ENCODE peak calls at places on chromosomes 7 and 10, in six cellular contexts. I, X, N, A, Z and B are unnamed samples.

GRCh38 chr7:107564553-107565298 is 955 bp downstream of the DUS4L start:
- DNase-seq in I (no peak), X (peak; percentile 2), N (peak; percentile 18), A (peak; percentile 32), Z (no peak), B (peak; percentile 60)

GRCh38 chr7:93629291-93629801 is 54.8 kb upstream of the CALCR start:
- DNase-seq in I (no peak), X (no peak), N (no peak), A (no peak), Z (no peak), B (no peak)

GRCh38 chr10:130128922-130129321 is 7.3 kb upstream of the GLRX3 start:
- DNase-seq in I (no peak), X (peak; percentile 18), N (no peak), A (no peak), Z (no peak), B (no peak)

GRCh38 chr10:101079874-101080273 is 18.1 kb downstream of the KAZALD1 start:
- DNase-seq in I (no peak), X (no peak), N (no peak), A (no peak), Z (peak; percentile 82), B (no peak)

GRCh38 chr10:96252730-96253129 is 18.6 kb downstream of the BLNK start:
- DNase-seq in I (no peak), X (no peak), N (no peak), A (no peak), Z (no peak), B (no peak)

GRCh38 chr7:22782616-22783232 is 39.9 kb downstream of the TOMM7 start:
- DNase-seq in I (peak; percentile 65), X (peak; percentile 76), N (peak; percentile 61), A (peak; percentile 48), Z (peak; percentile 76), B (no peak)

GRCh38 chr10:86667421-86668181 is 710 bp upstream of the LDB3 start:
- DNase-seq in I (no peak), X (no peak), N (no peak), A (no peak), Z (no peak), B (no peak)

GRCh38 chr7:18393465-18394118 is 102.0 kb upstream of the HDAC9 start:
- DNase-seq in I (no peak), X (no peak), N (no peak), A (no peak), Z (no peak), B (no peak)

GRCh38 chr7:116674508-116675173 is 2.6 kb downstream of the MET start:
- DNase-seq in I (no peak), X (peak; percentile 15), N (no peak), A (no peak), Z (no peak), B (no peak)

GRCh38 chr10:62231371-62231770 is 37.3 kb downstream of the RTKN2 start:
- DNase-seq in I (no peak), X (no peak), N (peak; percentile 57), A (no peak), Z (no peak), B (no peak)

GRCh38 chr10:1036341-1036791 is 10.7 kb upstream of the IDI2 start:
- DNase-seq in I (no peak), X (no peak), N (peak; percentile 35), A (no peak), Z (no peak), B (peak; percentile 96)

GRCh38 chr7:104208421-104208780 is 588 bp upstream of the ORC5 start:
- DNase-seq in I (no peak), X (no peak), N (no peak), A (no peak), Z (no peak), B (no peak)

GRCh38 chr10:123945506-123945905 is 53.9 kb upstream of the CPXM2 start:
- DNase-seq in I (no peak), X (no peak), N (peak; percentile 35), A (peak; percentile 63), Z (no peak), B (no peak)

GRCh38 chr7:1706381-1706720 is 36.3 kb downstream of the ELFN1 start:
- DNase-seq in I (no peak), X (no peak), N (no peak), A (no peak), Z (no peak), B (no peak)

GRCh38 chr10:106185991-106186390 is 978.5 kb downstream of the SORCS1 start:
- DNase-seq in I (no peak), X (no peak), N (no peak), A (no peak), Z (no peak), B (no peak)

GRCh38 chr7:1940402-1940786 is 270.3 kb downstream of the ELFN1 start:
- DNase-seq in I (peak; percentile 96), X (no peak), N (peak; percentile 64), A (no peak), Z (no peak), B (no peak)

GRCh38 chr10:62380002-62380401 is 5.8 kb downstream of the ZNF365 start:
- DNase-seq in I (no peak), X (no peak), N (peak; percentile 25), A (peak; percentile 60), Z (no peak), B (no peak)

GRCh38 chr7:10257438-10257837 is 716.2 kb upstream of the PHF14 start:
- DNase-seq in I (no peak), X (no peak), N (no peak), A (no peak), Z (no peak), B (no peak)

GRCh38 chr7:149811221-149811620 is 27.0 kb upstream of the ZNF862 start:
- DNase-seq in I (no peak), X (no peak), N (no peak), A (no peak), Z (no peak), B (no peak)

GRCh38 chr7:106621393-106622132 is 39.4 kb downstream of the CCDC71L start:
- DNase-seq in I (no peak), X (no peak), N (no peak), A (no peak), Z (no peak), B (no peak)

DNA sequence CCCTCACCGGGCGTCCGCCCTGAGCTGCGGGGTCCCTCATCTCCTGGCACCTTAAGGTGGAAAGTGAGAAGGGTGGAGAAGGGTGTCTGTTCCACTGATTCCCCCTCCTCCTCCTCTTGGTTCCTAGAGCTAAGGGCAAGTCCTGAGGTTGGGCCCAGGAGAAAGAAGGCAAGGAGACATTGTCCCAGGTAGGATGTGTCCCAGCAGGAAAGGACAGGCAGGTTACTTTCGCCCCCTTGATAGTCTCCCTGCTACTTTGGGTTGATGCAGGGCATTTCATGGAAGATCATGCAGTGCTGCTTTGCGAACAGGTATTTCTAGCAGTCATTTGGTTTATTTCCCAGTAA is 582 bp downstream of the STEAP2 start:
- DNase-seq in I (no peak), X (no peak), N (no peak), A (no peak), Z (no peak), B (no peak)
- H3K4me3 ChIP-seq in I (no peak overlapping the region), X (peak overlapping the region; percentile 79), N (peak overlapping the region; percentile 63), A (peak overlapping the region; percentile 85), Z (peak overlapping the region; percentile 97), B (peak overlapping the region; percentile 60)

GRCh38 chr10:99433378-99434020 is 3.1 kb upstream of the GOT1 start:
- DNase-seq in I (no peak), X (no peak), N (no peak), A (peak; percentile 26), Z (no peak), B (no peak)
- TF ChIP-seq CTCF in I (no peak), X (peak; percentile 26), N (peak; percentile 38), A (peak; percentile 65), Z (peak; percentile 36), B (peak; percentile 39)

GRCh38 chr7:5494683-5495561 is 71.3 kb upstream of the TNRC18 start:
- DNase-seq in I (peak; percentile 78), X (peak; percentile 90), N (peak; percentile 59), A (peak; percentile 48), Z (peak; percentile 95), B (no peak)
- H3K4me3 ChIP-seq in I (no peak overlapping the region), X (no peak overlapping the region), N (no peak overlapping the region), A (peak overlapping the region; percentile 16), Z (no peak overlapping the region), B (peak overlapping the region; percentile 4)

DNA sequence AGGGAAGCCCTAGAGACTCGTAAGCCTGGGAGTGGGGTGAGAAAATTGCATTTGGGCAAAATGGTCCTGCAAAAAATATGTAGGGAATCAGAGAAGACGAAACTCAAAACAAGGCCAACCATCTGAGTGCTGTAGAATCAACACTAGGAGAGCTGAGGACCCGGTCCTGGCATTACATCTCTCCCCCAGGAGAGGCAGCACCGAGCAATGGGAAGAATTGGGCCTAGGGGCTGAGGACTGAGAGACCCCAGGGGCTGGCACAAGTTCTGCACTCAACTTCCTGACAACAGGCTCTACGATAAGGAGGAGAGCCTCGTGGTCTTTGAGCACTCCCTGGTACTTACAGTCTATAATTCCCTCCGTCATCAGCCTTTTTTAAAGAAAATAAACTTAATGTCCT is 47.6 kb downstream of the BPGM start:
- DNase-seq in I (no peak), X (peak; percentile 73), N (no peak), A (no peak), Z (peak; percentile 57), B (no peak)
- TF ChIP-seq CTCF in I (peak; percentile 4), X (peak; percentile 64), N (peak; percentile 68), A (peak; percentile 59), Z (peak; percentile 59), B (peak; percentile 51)